ENCODE peak calls at places on chromosomes 3 and 15, in eight cellular contexts. One of them, this sample, is unnamed.

GRCh38 chr3:25033407-25034029 is 394.5 kb upstream of the RARB start:
- DNase-seq in lung: peak; percentile 53
- DNase-seq in astrocyte of the spinal cord: no peak
- DNase-seq in dorsolateral prefrontal cortex: peak; percentile 52
- DNase-seq in endothelial cell: peak; percentile 62
- DNase-seq in bronchial epithelial cell: peak; percentile 35
- DNase-seq in foreskin fibroblast: no peak
- DNase-seq in AG09319: no peak
- DNase-seq in this sample: peak; percentile 66

GRCh38 chr3:15409774-15410173 is 17.6 kb downstream of the METTL6 start:
- DNase-seq in dorsolateral prefrontal cortex: no peak
- DNase-seq in lung: no peak
- DNase-seq in astrocyte of the spinal cord: no peak
- DNase-seq in AG09319: no peak
- DNase-seq in foreskin fibroblast: no peak
- DNase-seq in endothelial cell: no peak
- DNase-seq in bronchial epithelial cell: no peak
- DNase-seq in this sample: no peak

GRCh38 chr3:24963762-24964625 is 464.1 kb upstream of the RARB start:
- DNase-seq in dorsolateral prefrontal cortex: no peak
- DNase-seq in endothelial cell: peak; percentile 15
- DNase-seq in astrocyte of the spinal cord: peak; percentile 58
- DNase-seq in bronchial epithelial cell: peak; percentile 32
- DNase-seq in foreskin fibroblast: peak; percentile 33
- DNase-seq in lung: no peak
- DNase-seq in AG09319: peak; percentile 8
- DNase-seq in this sample: peak; percentile 7

GRCh38 chr15:83653639-83654378 is at the start of gene ADAMTSL3:
- DNase-seq in dorsolateral prefrontal cortex: peak; percentile 40
- DNase-seq in astrocyte of the spinal cord: peak; percentile 11
- DNase-seq in AG09319: no peak
- DNase-seq in foreskin fibroblast: peak; percentile 67
- DNase-seq in endothelial cell: peak; percentile 56
- DNase-seq in bronchial epithelial cell: peak; percentile 33
- DNase-seq in lung: peak; percentile 74
- DNase-seq in this sample: peak; percentile 83

GRCh38 chr3:42014949-42015533 is 53.1 kb upstream of the ULK4 start:
- DNase-seq in bronchial epithelial cell: no peak
- DNase-seq in lung: peak; percentile 40
- DNase-seq in dorsolateral prefrontal cortex: no peak
- DNase-seq in endothelial cell: no peak
- DNase-seq in AG09319: no peak
- DNase-seq in foreskin fibroblast: peak; percentile 63
- DNase-seq in astrocyte of the spinal cord: peak; percentile 5
- DNase-seq in this sample: peak; percentile 16

GRCh38 chr3:15714448-15714847 is 83.3 kb downstream of the ANKRD28 start:
- DNase-seq in dorsolateral prefrontal cortex: no peak
- DNase-seq in astrocyte of the spinal cord: no peak
- DNase-seq in endothelial cell: no peak
- DNase-seq in foreskin fibroblast: no peak
- DNase-seq in bronchial epithelial cell: no peak
- DNase-seq in lung: no peak
- DNase-seq in AG09319: no peak
- DNase-seq in this sample: no peak

GRCh38 chr3:12756635-12757034 is 2.4 kb downstream of the TMEM40 start:
- DNase-seq in astrocyte of the spinal cord: no peak
- DNase-seq in foreskin fibroblast: no peak
- DNase-seq in endothelial cell: no peak
- DNase-seq in lung: no peak
- DNase-seq in bronchial epithelial cell: no peak
- DNase-seq in AG09319: no peak
- DNase-seq in dorsolateral prefrontal cortex: no peak
- DNase-seq in this sample: no peak

GRCh38 chr15:92884459-92884812 is 15.7 kb upstream of the CHD2 start:
- DNase-seq in lung: no peak
- DNase-seq in bronchial epithelial cell: peak; percentile 27
- DNase-seq in endothelial cell: no peak
- DNase-seq in AG09319: no peak
- DNase-seq in foreskin fibroblast: no peak
- DNase-seq in dorsolateral prefrontal cortex: no peak
- DNase-seq in astrocyte of the spinal cord: no peak
- DNase-seq in this sample: no peak

GRCh38 chr3:128946411-128946810 is 47.5 kb downstream of the CFAP92 start:
- DNase-seq in dorsolateral prefrontal cortex: no peak
- DNase-seq in AG09319: peak; percentile 15
- DNase-seq in astrocyte of the spinal cord: peak; percentile 61
- DNase-seq in foreskin fibroblast: no peak
- DNase-seq in lung: no peak
- DNase-seq in endothelial cell: no peak
- DNase-seq in bronchial epithelial cell: no peak
- DNase-seq in this sample: no peak

GRCh38 chr15:63752075-63752684 is 81.6 kb downstream of the HERC1 start:
- DNase-seq in bronchial epithelial cell: peak; percentile 73
- DNase-seq in AG09319: peak; percentile 32
- DNase-seq in lung: peak; percentile 37
- DNase-seq in foreskin fibroblast: peak; percentile 76
- DNase-seq in astrocyte of the spinal cord: peak; percentile 67
- DNase-seq in dorsolateral prefrontal cortex: no peak
- DNase-seq in endothelial cell: peak; percentile 40
- DNase-seq in this sample: peak; percentile 61

GRCh38 chr15:38547255-38547997 is 17.2 kb downstream of the RASGRP1 start:
- DNase-seq in bronchial epithelial cell: no peak
- DNase-seq in AG09319: no peak
- DNase-seq in foreskin fibroblast: peak; percentile 81
- DNase-seq in astrocyte of the spinal cord: no peak
- DNase-seq in dorsolateral prefrontal cortex: no peak
- DNase-seq in endothelial cell: no peak
- DNase-seq in lung: no peak
- DNase-seq in this sample: no peak

GRCh38 chr3:149245738-149246451 is 24.3 kb upstream of the CP start:
- DNase-seq in AG09319: no peak
- DNase-seq in foreskin fibroblast: peak; percentile 85
- DNase-seq in astrocyte of the spinal cord: peak; percentile 49
- DNase-seq in lung: no peak
- DNase-seq in dorsolateral prefrontal cortex: no peak
- DNase-seq in bronchial epithelial cell: peak; percentile 92
- DNase-seq in endothelial cell: no peak
- DNase-seq in this sample: peak; percentile 12

GRCh38 chr15:84142888-84143337 is 92.7 kb upstream of the GOLGA6L4 start:
- DNase-seq in foreskin fibroblast: peak; percentile 91
- DNase-seq in AG09319: peak; percentile 54
- DNase-seq in astrocyte of the spinal cord: peak; percentile 75
- DNase-seq in bronchial epithelial cell: peak; percentile 74
- DNase-seq in dorsolateral prefrontal cortex: peak; percentile 68
- DNase-seq in endothelial cell: peak; percentile 78
- DNase-seq in lung: peak; percentile 75
- DNase-seq in this sample: peak; percentile 84

GRCh38 chr3:71503525-71504249 is 79.8 kb downstream of the FOXP1 start:
- DNase-seq in bronchial epithelial cell: peak; percentile 87
- DNase-seq in lung: no peak
- DNase-seq in dorsolateral prefrontal cortex: no peak
- DNase-seq in foreskin fibroblast: peak; percentile 88
- DNase-seq in astrocyte of the spinal cord: no peak
- DNase-seq in endothelial cell: no peak
- DNase-seq in AG09319: no peak
- DNase-seq in this sample: no peak

GRCh38 chr3:72087420-72087819 is 302.5 kb upstream of the PROK2 start:
- DNase-seq in endothelial cell: no peak
- DNase-seq in astrocyte of the spinal cord: no peak
- DNase-seq in AG09319: no peak
- DNase-seq in bronchial epithelial cell: no peak
- DNase-seq in foreskin fibroblast: no peak
- DNase-seq in dorsolateral prefrontal cortex: no peak
- DNase-seq in lung: no peak
- DNase-seq in this sample: no peak

GRCh38 chr15:71733122-71733521 is 77.2 kb upstream of the NR2E3 start:
- DNase-seq in bronchial epithelial cell: no peak
- DNase-seq in AG09319: no peak
- DNase-seq in astrocyte of the spinal cord: no peak
- DNase-seq in foreskin fibroblast: no peak
- DNase-seq in lung: no peak
- DNase-seq in endothelial cell: no peak
- DNase-seq in dorsolateral prefrontal cortex: no peak
- DNase-seq in this sample: no peak

GRCh38 chr3:122021811-122022401 is at the start of gene ILDR1:
- DNase-seq in bronchial epithelial cell: no peak
- DNase-seq in lung: peak; percentile 51
- DNase-seq in foreskin fibroblast: no peak
- DNase-seq in AG09319: no peak
- DNase-seq in astrocyte of the spinal cord: no peak
- DNase-seq in endothelial cell: peak; percentile 11
- DNase-seq in dorsolateral prefrontal cortex: no peak
- DNase-seq in this sample: peak; percentile 86

GRCh38 chr15:63401078-63401477 is 19.4 kb upstream of the CA12 start:
- DNase-seq in astrocyte of the spinal cord: no peak
- DNase-seq in dorsolateral prefrontal cortex: no peak
- DNase-seq in bronchial epithelial cell: peak; percentile 60
- DNase-seq in lung: no peak
- DNase-seq in AG09319: no peak
- DNase-seq in endothelial cell: no peak
- DNase-seq in foreskin fibroblast: no peak
- DNase-seq in this sample: no peak

GRCh38 chr3:37526511-37526910 is 335.2 kb upstream of the CTDSPL start:
- DNase-seq in astrocyte of the spinal cord: peak; percentile 69
- DNase-seq in bronchial epithelial cell: no peak
- DNase-seq in foreskin fibroblast: peak; percentile 38
- DNase-seq in AG09319: peak; percentile 64
- DNase-seq in dorsolateral prefrontal cortex: no peak
- DNase-seq in endothelial cell: no peak
- DNase-seq in lung: peak; percentile 41
- DNase-seq in this sample: no peak

GRCh38 chr3:69718832-69719231 is 20.4 kb upstream of the MITF start:
- DNase-seq in dorsolateral prefrontal cortex: no peak
- DNase-seq in endothelial cell: no peak
- DNase-seq in foreskin fibroblast: no peak
- DNase-seq in astrocyte of the spinal cord: no peak
- DNase-seq in bronchial epithelial cell: no peak
- DNase-seq in AG09319: no peak
- DNase-seq in lung: no peak
- DNase-seq in this sample: no peak
- TF ChIP-seq CTCF in dorsolateral prefrontal cortex: no peak
- TF ChIP-seq CTCF in endothelial cell: no peak
- TF ChIP-seq CTCF in foreskin fibroblast: no peak
- TF ChIP-seq CTCF in astrocyte of the spinal cord: no peak
- TF ChIP-seq CTCF in bronchial epithelial cell: no peak
- TF ChIP-seq CTCF in AG09319: no peak
- TF ChIP-seq CTCF in lung: no peak
- TF ChIP-seq CTCF in this sample: no peak

GRCh38 chr15:60134609-60135008 is 130.5 kb downstream of the FOXB1 start:
- DNase-seq in bronchial epithelial cell: peak; percentile 16
- DNase-seq in lung: no peak
- DNase-seq in foreskin fibroblast: peak; percentile 10
- DNase-seq in astrocyte of the spinal cord: no peak
- DNase-seq in dorsolateral prefrontal cortex: no peak
- DNase-seq in endothelial cell: no peak
- DNase-seq in AG09319: no peak
- DNase-seq in this sample: peak; percentile 55
- TF ChIP-seq CTCF in bronchial epithelial cell: peak; percentile 58
- TF ChIP-seq CTCF in lung: no peak
- TF ChIP-seq CTCF in foreskin fibroblast: peak; percentile 8
- TF ChIP-seq CTCF in astrocyte of the spinal cord: peak; percentile 33
- TF ChIP-seq CTCF in dorsolateral prefrontal cortex: no peak
- TF ChIP-seq CTCF in endothelial cell: no peak
- TF ChIP-seq CTCF in AG09319: peak; percentile 13
- TF ChIP-seq CTCF in this sample: peak; percentile 58

DNA sequence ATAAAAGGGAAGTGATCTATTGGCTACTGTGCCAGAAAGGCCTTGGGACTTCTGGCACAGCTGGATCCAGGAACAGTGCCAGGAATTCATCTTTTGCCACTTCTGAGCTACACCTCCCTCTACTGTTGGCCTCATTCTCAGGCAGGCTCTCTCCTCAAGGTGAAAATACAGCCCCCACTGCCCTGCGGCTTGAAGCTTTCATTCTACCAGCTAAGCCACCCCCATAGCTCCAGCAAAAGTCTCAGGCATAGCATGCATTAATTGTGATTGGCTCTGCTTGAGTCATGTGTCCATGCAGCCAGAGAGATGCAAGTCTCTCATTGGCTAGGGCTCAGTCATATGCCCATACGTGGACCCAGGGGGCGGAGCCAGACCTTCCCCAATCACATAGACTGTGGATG is 142.4 kb downstream of the TPRA1 start:
- DNase-seq in dorsolateral prefrontal cortex: peak; percentile 22
- DNase-seq in astrocyte of the spinal cord: no peak
- DNase-seq in AG09319: no peak
- DNase-seq in endothelial cell: no peak
- DNase-seq in foreskin fibroblast: no peak
- DNase-seq in bronchial epithelial cell: peak; percentile 2
- DNase-seq in lung: no peak
- DNase-seq in this sample: no peak
- TF ChIP-seq CTCF in dorsolateral prefrontal cortex: no peak
- TF ChIP-seq CTCF in astrocyte of the spinal cord: no peak
- TF ChIP-seq CTCF in AG09319: no peak
- TF ChIP-seq CTCF in endothelial cell: no peak
- TF ChIP-seq CTCF in foreskin fibroblast: no peak
- TF ChIP-seq CTCF in bronchial epithelial cell: peak; percentile 25
- TF ChIP-seq CTCF in lung: no peak
- TF ChIP-seq CTCF in this sample: no peak

DNA sequence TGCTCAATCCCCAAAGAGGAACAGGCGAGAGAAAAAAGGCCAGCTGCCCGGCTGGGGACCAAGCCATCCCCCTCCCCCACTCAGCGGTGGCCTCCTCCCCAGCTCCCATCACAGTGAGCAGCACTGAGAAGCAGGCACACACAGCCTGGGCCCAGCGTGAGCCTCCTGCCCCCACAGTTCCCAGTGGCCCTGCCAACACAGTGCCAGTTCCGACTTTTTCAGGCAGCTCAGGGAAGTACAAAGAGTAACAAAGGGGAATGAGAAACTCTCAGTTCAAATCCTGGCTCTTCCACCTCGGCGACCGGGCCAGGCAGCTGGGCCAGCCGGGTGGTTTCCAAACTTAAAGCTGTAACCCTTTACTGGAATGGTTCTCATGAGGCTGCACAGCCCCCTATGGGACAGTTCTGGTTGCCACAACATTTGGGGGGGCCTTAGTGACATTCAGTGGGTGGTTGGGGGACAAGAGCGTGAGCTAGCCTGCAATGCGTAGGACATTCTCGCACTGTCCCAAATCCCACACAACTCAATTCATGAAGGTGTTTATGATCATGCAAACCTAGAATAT is 18.4 kb downstream of the TNK2 start:
- DNase-seq in foreskin fibroblast: no peak
- DNase-seq in lung: no peak
- DNase-seq in dorsolateral prefrontal cortex: peak; percentile 70
- DNase-seq in endothelial cell: no peak
- DNase-seq in astrocyte of the spinal cord: no peak
- DNase-seq in bronchial epithelial cell: no peak
- DNase-seq in AG09319: no peak
- DNase-seq in this sample: no peak
- TF ChIP-seq CTCF in foreskin fibroblast: no peak
- TF ChIP-seq CTCF in lung: no peak
- TF ChIP-seq CTCF in dorsolateral prefrontal cortex: no peak
- TF ChIP-seq CTCF in endothelial cell: no peak
- TF ChIP-seq CTCF in astrocyte of the spinal cord: no peak
- TF ChIP-seq CTCF in bronchial epithelial cell: no peak
- TF ChIP-seq CTCF in AG09319: no peak
- TF ChIP-seq CTCF in this sample: no peak

GRCh38 chr3:59326246-59327024 is 276.6 kb upstream of the CFAP20DC start:
- DNase-seq in AG09319: no peak
- DNase-seq in bronchial epithelial cell: peak; percentile 81
- DNase-seq in lung: no peak
- DNase-seq in endothelial cell: peak; percentile 7
- DNase-seq in dorsolateral prefrontal cortex: no peak
- DNase-seq in astrocyte of the spinal cord: no peak
- DNase-seq in foreskin fibroblast: no peak
- DNase-seq in this sample: no peak
- TF ChIP-seq CTCF in AG09319: peak; percentile 2
- TF ChIP-seq CTCF in bronchial epithelial cell: peak; percentile 22
- TF ChIP-seq CTCF in lung: no peak
- TF ChIP-seq CTCF in endothelial cell: peak; percentile 70
- TF ChIP-seq CTCF in dorsolateral prefrontal cortex: no peak
- TF ChIP-seq CTCF in astrocyte of the spinal cord: peak; percentile 28
- TF ChIP-seq CTCF in foreskin fibroblast: no peak
- TF ChIP-seq CTCF in this sample: no peak